ENCODE peak calls at places on chromosomes 3 and 15, in four cellular contexts. V is tibial artery, Y is upper lobe of right lung, R is left lung. A is an unnamed sample. For H3K4me1, the result is how much of the 10 kb centered on the place peaks cover.

GRCh38 chr15:63288342-63288741 is 10.9 kb downstream of the APH1B start:
- DNase-seq in V (no peak), Y (no peak), R (no peak), A (no peak)

GRCh38 chr3:29363110-29363509 is 82.2 kb downstream of the RBMS3 start:
- DNase-seq in V (no peak), Y (no peak), R (no peak), A (no peak)

GRCh38 chr15:28132524-28133275 is 33.6 kb upstream of the OCA2 start:
- DNase-seq in V (no peak), Y (no peak), R (peak), A (no peak)

GRCh38 chr3:124648551-124648950 is 81.7 kb upstream of the UMPS start:
- DNase-seq in V (no peak), Y (no peak), R (no peak), A (no peak)

GRCh38 chr15:37771462-37771861 is 163.0 kb upstream of the TMCO5A start:
- DNase-seq in V (no peak), Y (no peak), R (no peak), A (no peak)

GRCh38 chr3:52792961-52793695 is 1.5 kb upstream of the ITIH3 start:
- DNase-seq in V (no peak), Y (no peak), R (peak), A (no peak)

GRCh38 chr15:99928429-99928981 is 195.3 kb upstream of the LYSMD4 start:
- DNase-seq in V (peak), Y (peak), R (peak), A (peak)

GRCh38 chr15:25501828-25502446 is 63.1 kb upstream of the UBE3A start:
- DNase-seq in V (no peak), Y (no peak), R (no peak), A (no peak)

GRCh38 chr15:62326460-62327011 is 161.5 kb upstream of the C2CD4B start:
- DNase-seq in V (no peak), Y (no peak), R (no peak), A (no peak)

GRCh38 chr15:98653686-98654085 is 5.3 kb downstream of the IGF1R start:
- DNase-seq in V (no peak), Y (no peak), R (no peak), A (no peak)

GRCh38 chr3:134323966-134324962 is 50.0 kb downstream of the AMOTL2 start:
- DNase-seq in V (no peak), Y (no peak), R (no peak), A (no peak)

GRCh38 chr3:3675186-3675585 is 124.0 kb upstream of the LRRN1 start:
- DNase-seq in V (no peak), Y (no peak), R (no peak), A (no peak)

GRCh38 chr15:61041886-61042285 is 187.2 kb downstream of the RORA start:
- DNase-seq in V (no peak), Y (no peak), R (no peak), A (no peak)

GRCh38 chr3:1693145-1693544 is 405.5 kb upstream of the CNTN4 start:
- DNase-seq in V (no peak), Y (no peak), R (no peak), A (no peak)

GRCh38 chr3:63096248-63097058 is 181.7 kb upstream of the SYNPR start:
- DNase-seq in V (peak), Y (peak), R (peak), A (no peak)

GRCh38 chr3:10248984-10249748 is 907 bp downstream of the TATDN2 start:
- DNase-seq in V (no peak), Y (peak), R (peak), A (peak)

GRCh38 chr3:179681492-179682263 is 28.8 kb downstream of the USP13 start:
- DNase-seq in V (no peak), Y (no peak), R (no peak), A (no peak)

GRCh38 chr3:120425877-120426276 is 24.9 kb downstream of the FSTL1 start:
- DNase-seq in V (peak), Y (no peak), R (no peak), A (no peak)

GRCh38 chr3:150090006-150090405 is 119.3 kb upstream of the PFN2 start:
- DNase-seq in V (no peak), Y (no peak), R (no peak), A (no peak)

GRCh38 chr3:40992023-40992422 is 207.3 kb upstream of the CTNNB1 start:
- DNase-seq in V (no peak), Y (no peak), R (no peak), A (no peak)

GRCh38 chr3:162932503-162932902 is 1435.9 kb downstream of the OTOL1 start:
- DNase-seq in V (no peak), Y (no peak), R (no peak), A (no peak)

GRCh38 chr3:49422379-49423248 is at the start of gene AMT:
- DNase-seq in V (no peak), Y (peak), R (peak), A (peak)

GRCh38 chr3:133440652-133441051 is 40.8 kb downstream of the BFSP2 start:
- DNase-seq in V (no peak), Y (no peak), R (no peak), A (no peak)

GRCh38 chr3:196620228-196620627 is 19.3 kb upstream of the NRROS start:
- DNase-seq in V (no peak), Y (no peak), R (no peak), A (no peak)

GRCh38 chr15:82901114-82901805 is 51.3 kb downstream of the HOMER2 start:
- DNase-seq in V (no peak), Y (no peak), R (no peak), A (no peak)

GRCh38 chr15:80834906-80835305 is 55.7 kb downstream of the CEMIP start:
- DNase-seq in V (no peak), Y (no peak), R (no peak), A (no peak)

GRCh38 chr15:41838400-41838897 is at the start of gene PLA2G4B:
- DNase-seq in V (no peak), Y (peak), R (peak), A (no peak)

GRCh38 chr3:65019412-65020093 is 331.8 kb upstream of the ADAMTS9 start:
- DNase-seq in V (no peak), Y (no peak), R (no peak), A (peak)

GRCh38 chr3:153829596-153830170 is 291.5 kb upstream of the ARHGEF26 start:
- DNase-seq in V (no peak), Y (no peak), R (no peak), A (no peak)

GRCh38 chr3:69865920-69866679 is 126.8 kb downstream of the MITF start:
- DNase-seq in V (peak), Y (peak), R (peak), A (peak)

GRCh38 chr15:58438956-58439355 is 7.2 kb downstream of the LIPC start:
- DNase-seq in V (no peak), Y (no peak), R (no peak), A (peak)
- TF ChIP-seq CTCF in V (peak), Y (peak), R (no peak), A (no peak)

DNA sequence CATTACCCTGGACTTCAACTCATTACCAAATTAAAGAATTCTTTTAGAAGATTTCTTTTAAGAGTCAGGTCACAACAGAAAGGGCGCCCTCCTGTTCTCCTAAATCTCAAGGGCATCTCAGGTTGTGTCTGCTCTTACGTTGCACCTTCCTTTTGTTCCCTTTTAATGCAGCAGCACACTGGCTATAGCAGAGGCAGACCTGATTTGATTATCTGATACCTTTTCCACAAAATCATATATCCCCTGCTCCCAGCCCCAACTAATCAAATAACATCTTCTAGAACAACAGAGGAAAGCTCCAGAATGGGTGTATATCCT is 40.1 kb downstream of the TIGIT start:
- DNase-seq in V (no peak), Y (no peak), R (no peak), A (no peak)
- H3K4me1 ChIP-seq in V (under half), Y (under half), R (under half), A (under half)

DNA sequence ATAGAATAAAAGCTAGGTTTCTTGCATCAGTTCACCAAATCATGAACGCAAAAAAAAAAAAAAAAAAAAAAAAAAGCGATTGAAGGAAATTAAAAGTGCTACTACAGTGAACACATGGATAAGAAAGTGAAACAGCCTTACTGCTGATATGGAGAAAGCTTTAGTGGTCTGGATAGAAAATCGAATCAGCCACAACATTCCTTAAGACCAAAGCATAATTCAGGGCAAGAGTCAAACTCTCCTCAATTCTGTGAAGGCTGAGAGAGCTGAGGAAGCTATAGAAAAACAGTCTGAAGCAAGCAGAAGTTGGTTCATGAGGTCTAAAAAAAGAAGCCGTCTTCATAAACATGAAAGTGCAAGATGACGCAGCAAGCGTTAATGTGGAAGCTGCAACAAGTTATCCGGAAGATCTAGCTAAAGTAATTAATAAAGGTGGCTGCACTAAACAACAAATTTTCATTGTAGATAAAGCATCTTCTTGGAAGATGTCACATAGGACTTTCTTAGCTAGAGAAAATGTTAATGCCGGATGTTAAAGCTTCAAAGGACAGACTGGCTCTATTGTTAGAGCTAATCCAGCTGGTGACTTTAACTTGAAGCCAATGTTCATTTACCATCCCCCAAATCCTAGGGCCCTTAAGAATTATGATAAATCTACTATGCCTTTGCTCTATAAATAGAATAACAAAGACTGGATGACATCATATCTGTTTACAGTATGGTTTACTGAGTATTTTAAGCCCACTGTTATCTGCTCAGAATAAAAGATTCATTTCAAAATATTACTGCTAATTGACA is 19.2 kb downstream of the P3H2 start:
- DNase-seq in V (no peak), Y (no peak), R (no peak), A (no peak)
- H3K4me3 ChIP-seq in V (peak), Y (peak), R (no peak), A (no peak)

DNA sequence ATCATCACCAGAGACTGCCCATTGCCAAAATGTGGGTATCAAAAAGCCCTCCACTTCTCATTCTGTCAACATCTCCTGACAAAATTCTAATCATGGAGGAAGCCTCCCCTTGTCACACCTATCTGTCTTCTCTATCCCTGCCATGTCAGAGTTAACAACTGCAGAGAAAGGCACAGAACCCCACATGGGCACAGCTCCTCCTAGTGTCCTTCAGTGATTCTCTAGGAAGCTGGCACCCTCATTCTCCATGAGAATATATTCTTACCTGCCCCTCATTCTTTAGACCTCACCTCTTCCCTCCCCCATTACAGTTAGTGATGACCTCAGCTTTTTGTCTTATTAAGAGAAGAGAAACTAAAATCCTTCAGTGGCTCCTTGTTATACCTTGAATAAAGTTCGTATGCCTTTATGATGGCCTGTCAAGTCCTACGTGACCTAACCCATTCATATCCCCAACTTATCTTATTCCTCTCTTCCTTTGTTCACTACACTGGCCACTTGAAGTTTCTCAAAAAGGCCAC is 44.6 kb downstream of the NME9 start:
- DNase-seq in V (no peak), Y (no peak), R (no peak), A (no peak)
- TF ChIP-seq CTCF in V (no peak), Y (no peak), R (no peak), A (no peak)

DNA sequence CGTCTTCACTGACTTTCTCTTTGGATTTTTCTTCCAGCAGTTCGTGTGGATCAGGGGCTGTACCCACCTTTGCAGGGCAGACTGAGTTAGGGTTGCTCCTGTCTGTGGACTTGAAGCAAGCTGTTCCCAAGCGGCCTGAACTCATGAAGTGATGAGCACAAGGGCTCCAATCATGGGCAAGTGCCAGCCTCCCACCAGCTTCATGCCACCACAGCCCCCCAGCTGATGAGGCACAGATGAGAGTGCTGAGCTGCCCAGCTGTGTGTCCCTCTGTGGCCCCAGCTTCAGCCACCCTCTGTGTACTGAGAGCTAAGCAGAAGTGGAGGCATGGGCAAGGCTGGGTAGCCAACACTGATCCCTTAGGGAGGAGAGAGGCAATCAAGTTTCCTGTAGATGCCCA is 3.3 kb upstream of the PLCB2 start:
- DNase-seq in V (no peak), Y (peak), R (no peak), A (peak)
- H3K4me1 ChIP-seq in V (under half), Y (under half), R (under half), A (under half)

DNA sequence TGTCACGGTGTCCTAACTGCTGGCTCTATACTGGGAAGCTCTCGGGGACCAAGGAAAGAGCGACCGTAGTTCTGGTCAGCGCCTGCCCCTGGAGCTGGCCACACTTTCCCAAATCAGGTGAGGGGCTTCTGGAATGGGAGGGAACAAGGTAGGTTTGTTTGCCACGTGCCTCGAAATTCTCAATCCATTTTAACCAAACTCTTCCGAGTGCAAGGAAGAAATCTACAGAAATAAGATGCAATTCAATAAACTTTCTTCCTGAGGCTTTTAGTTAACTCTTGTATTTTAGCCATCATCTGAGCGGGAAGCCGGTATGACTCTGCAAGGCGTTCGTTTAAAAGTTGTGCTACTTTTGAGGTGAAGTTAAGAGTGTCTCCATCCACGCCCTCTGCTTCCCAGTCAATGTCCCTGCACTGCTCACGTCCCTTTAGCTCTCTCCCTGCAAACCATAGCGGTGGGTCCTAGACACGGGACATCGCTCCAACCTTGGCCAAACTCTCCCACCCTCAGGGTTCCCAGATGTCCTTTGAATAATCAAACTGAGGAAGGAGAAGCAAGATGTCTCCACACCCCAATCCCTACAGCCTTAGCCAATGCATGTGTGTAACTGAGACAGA is 595 bp downstream of the AGTR1 start:
- DNase-seq in V (peak), Y (no peak), R (no peak), A (no peak)
- H3K4me3 ChIP-seq in V (peak), Y (peak), R (peak), A (peak)

GRCh38 chr15:96336643-96337353 is 6.3 kb downstream of the NR2F2 start:
- DNase-seq in V (peak), Y (no peak), R (no peak), A (no peak)

GRCh38 chr15:96337354-96337990 is 7.0 kb downstream of the NR2F2 start:
- DNase-seq in V (no peak), Y (no peak), R (no peak), A (no peak)

GRCh38 chr15:96334705-96335428 is 4.4 kb downstream of the NR2F2 start:
- DNase-seq in V (peak), Y (no peak), R (no peak), A (no peak)

GRCh38 chr15:96335429-96335807 is 4.9 kb downstream of the NR2F2 start:
- DNase-seq in V (no peak), Y (no peak), R (no peak), A (no peak)

DNA sequence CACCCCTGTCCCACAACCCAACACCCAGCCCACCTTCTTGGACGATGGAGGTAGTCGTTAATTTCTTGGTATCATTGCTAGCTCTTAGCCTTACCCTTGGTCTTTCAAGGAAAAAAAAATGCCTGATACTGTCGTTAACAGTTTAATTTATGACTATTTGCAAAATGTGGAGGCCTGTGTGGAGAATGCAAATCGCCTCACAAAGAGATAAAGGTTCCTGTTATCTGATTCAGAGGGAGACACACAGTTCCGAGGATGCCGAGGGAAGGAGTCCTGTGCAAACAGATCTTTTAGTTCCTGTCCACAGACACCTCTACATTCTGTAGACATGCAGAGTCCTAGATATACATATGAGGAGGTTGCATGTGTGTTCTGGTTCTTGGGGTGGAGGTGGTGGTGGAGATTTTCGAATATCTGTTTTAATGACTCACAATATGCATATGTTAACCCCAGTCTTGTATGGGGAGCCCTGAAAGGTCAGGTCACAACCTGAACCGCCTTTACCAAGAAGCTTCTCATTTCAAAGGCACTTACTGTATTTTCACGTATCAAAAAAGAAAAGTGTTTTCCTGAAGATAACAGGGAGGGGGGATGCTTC is 5.6 kb downstream of the NR2F2 start:
- DNase-seq in V (no peak), Y (no peak), R (no peak), A (no peak)
- TF ChIP-seq CTCF in V (no peak), Y (no peak), R (no peak), A (no peak)

GRCh38 chr15:77988386-77989301 is 88.9 kb downstream of the TBC1D2B start:
- DNase-seq in V (peak), Y (peak), R (peak), A (no peak)
- H3K4me1 ChIP-seq in V (under half), Y (under half), R (under half), A (under half)

GRCh38 chr3:128122013-128122412 is 1.6 kb downstream of the RUVBL1 start:
- DNase-seq in V (no peak), Y (no peak), R (no peak), A (no peak)
- H3K4me3 ChIP-seq in V (no peak), Y (no peak), R (no peak), A (no peak)

GRCh38 chr3:46076606-46077005 is 49.3 kb upstream of the XCR1 start:
- DNase-seq in V (no peak), Y (no peak), R (no peak), A (no peak)
- TF ChIP-seq CTCF in V (no peak), Y (peak), R (no peak), A (no peak)

A was measured in pancreas.